ENCODE peak calls at places on chromosome 11, in five cellular contexts. C is HCT116, G is prostate gland, Z is suprapubic skin, K is GM12891. N is an unnamed sample.
A peak's percentile ranks its signal among the peaks of the same experiment; 100 is the strongest.

GRCh38 chr11:72642815-72643511 is 31.3 kb downstream of the PDE2A start:
- DNase-seq in C (peak; percentile 32), G (peak; percentile 25), Z (no peak), K (peak; percentile 93), N (peak; percentile 94)

GRCh38 chr11:30143098-30143705 is 87.6 kb upstream of the FSHB start:
- DNase-seq in C (peak; percentile 16), G (no peak), Z (no peak), K (peak; percentile 3), N (no peak)

GRCh38 chr11:134583397-134583990 is 171.5 kb upstream of the B3GAT1 start:
- DNase-seq in C (no peak), G (no peak), Z (no peak), K (no peak), N (no peak)

GRCh38 chr11:21520244-21520643 is 672.6 kb upstream of the ANO5 start:
- DNase-seq in C (no peak), G (no peak), Z (no peak), K (no peak), N (no peak)

GRCh38 chr11:119038884-119039283 is 8.2 kb upstream of the SLC37A4 start:
- DNase-seq in C (no peak), G (no peak), Z (no peak), K (no peak), N (no peak)

GRCh38 chr11:18700375-18700774 is 1.8 kb downstream of the TMEM86A start:
- DNase-seq in C (no peak), G (no peak), Z (no peak), K (no peak), N (no peak)

GRCh38 chr11:101442936-101443521 is 140.8 kb downstream of the TRPC6 start:
- DNase-seq in C (no peak), G (no peak), Z (no peak), K (no peak), N (no peak)

GRCh38 chr11:35632301-35632700 is 14.0 kb downstream of the FJX1 start:
- DNase-seq in C (no peak), G (no peak), Z (no peak), K (no peak), N (no peak)

GRCh38 chr11:10385696-10386095 is 69.4 kb upstream of the AMPD3 start:
- DNase-seq in C (no peak), G (no peak), Z (peak; percentile 86), K (no peak), N (no peak)

GRCh38 chr11:61198391-61198790 is 4.9 kb upstream of the PGA3 start:
- DNase-seq in C (no peak), G (no peak), Z (no peak), K (no peak), N (no peak)

GRCh38 chr11:129248618-129249017 is 56.5 kb upstream of the ARHGAP32 start:
- DNase-seq in C (no peak), G (no peak), Z (no peak), K (no peak), N (no peak)

GRCh38 chr11:45144126-45145082 is 2.0 kb upstream of the PRDM11 start:
- DNase-seq in C (no peak), G (no peak), Z (peak; percentile 42), K (no peak), N (no peak)

GRCh38 chr11:107799245-107799859 is 59.2 kb downstream of the SLC35F2 start:
- DNase-seq in C (peak; percentile 46), G (peak; percentile 44), Z (peak; percentile 74), K (peak; percentile 24), N (peak; percentile 34)
- TF ChIP-seq POLR2AphosphoS5 in C (no peak), G (no peak), Z (no peak), K (no peak), N (no peak)

GRCh38 chr11:70016666-70017347 is 61.3 kb upstream of the ANO1 start:
- DNase-seq in C (peak; percentile 76), G (no peak), Z (no peak), K (no peak), N (no peak)
- TF ChIP-seq POLR2AphosphoS5 in C (peak; percentile 23), G (no peak), Z (no peak), K (no peak), N (no peak)

GRCh38 chr11:125980421-125980820 is 34.6 kb downstream of the VSIG10L2 start:
- DNase-seq in C (no peak), G (no peak), Z (no peak), K (no peak), N (no peak)
- TF ChIP-seq POLR2AphosphoS5 in C (no peak), G (no peak), Z (no peak), K (no peak), N (no peak)

DNA sequence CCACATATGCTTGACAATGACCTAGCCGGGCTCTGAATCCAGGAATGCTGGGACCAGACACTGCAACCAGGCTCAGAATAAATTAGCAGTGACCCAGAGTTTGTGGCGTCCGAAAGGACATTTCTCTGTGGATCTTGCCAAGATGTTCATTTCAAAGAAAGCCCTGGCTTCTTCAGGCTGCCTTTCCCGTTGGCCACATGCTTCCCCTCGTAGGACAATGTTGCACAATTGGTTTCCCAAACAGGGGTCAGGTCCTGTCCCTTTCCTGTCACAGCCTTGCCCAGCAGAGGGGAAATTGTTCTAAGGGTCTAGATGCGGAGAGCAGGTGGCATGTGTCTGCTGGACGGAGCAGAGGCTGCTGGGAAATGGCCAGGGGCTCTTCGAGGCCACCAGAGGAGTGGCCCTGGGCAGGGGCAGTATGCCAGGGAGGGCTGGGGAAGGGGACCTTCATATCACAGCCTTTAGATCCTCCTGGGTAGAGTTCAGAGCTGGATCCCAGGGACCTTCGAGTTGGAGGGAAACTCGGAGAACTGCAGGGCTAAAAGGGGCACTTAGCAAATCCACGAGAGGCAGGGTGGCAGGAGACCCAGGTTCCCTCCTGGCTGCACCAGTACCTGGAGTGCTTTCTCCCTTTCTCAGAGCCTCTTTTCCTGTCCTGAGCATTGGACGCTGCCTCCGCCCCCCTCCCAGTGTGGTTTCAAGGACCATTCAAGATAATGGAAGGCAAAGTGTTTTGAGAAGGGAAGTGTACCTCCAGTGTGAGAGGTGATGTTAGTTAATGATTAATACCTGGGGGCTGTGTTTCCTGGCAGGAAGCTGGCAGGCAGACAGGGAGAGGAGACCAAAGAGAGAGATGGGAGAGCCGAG is 42.3 kb downstream of the C11orf96 start:
- DNase-seq in C (no peak), G (no peak), Z (no peak), K (no peak), N (no peak)
- TF ChIP-seq POLR2AphosphoS5 in C (no peak), G (no peak), Z (peak; percentile 58), K (no peak), N (no peak)